ENCODE peak calls at places on chromosomes 6 and 20, in five cellular contexts. O, I, F, W and V are unnamed samples.

GRCh38 chr6:44123544-44123943 is 3.7 kb downstream of the MRPL14 start:
- DNase-seq in O (no peak), I (no peak), F (no peak), W (no peak), V (no peak)

GRCh38 chr6:107083047-107083768 is 32.1 kb downstream of the BEND3 start:
- DNase-seq in O (no peak), I (no peak), F (no peak), W (no peak), V (no peak)

GRCh38 chr6:42507195-42507594 is 55.5 kb upstream of the TRERF1 start:
- DNase-seq in O (no peak), I (no peak), F (no peak), W (no peak), V (no peak)

GRCh38 chr20:41406307-41406706 is 39.7 kb upstream of the EMILIN3 start:
- DNase-seq in O (no peak), I (no peak), F (no peak), W (no peak), V (no peak)

GRCh38 chr6:146887447-146888077 is 288.8 kb downstream of the ADGB start:
- DNase-seq in O (no peak), I (no peak), F (peak), W (no peak), V (no peak)

GRCh38 chr6:52454556-52454955 is 34.4 kb downstream of the EFHC1 start:
- DNase-seq in O (no peak), I (no peak), F (no peak), W (peak), V (peak)

GRCh38 chr6:34370371-34370770 is 22.1 kb downstream of the NUDT3 start:
- DNase-seq in O (no peak), I (no peak), F (no peak), W (no peak), V (no peak)

GRCh38 chr20:51966296-51966971 is 164.1 kb upstream of the SALL4 start:
- DNase-seq in O (peak), I (no peak), F (peak), W (no peak), V (peak)

GRCh38 chr6:170221753-170222400 is 69.0 kb downstream of the DLL1 start:
- DNase-seq in O (no peak), I (no peak), F (no peak), W (no peak), V (no peak)

GRCh38 chr6:170221052-170221752 is 69.7 kb downstream of the DLL1 start:
- DNase-seq in O (no peak), I (no peak), F (no peak), W (no peak), V (no peak)

GRCh38 chr6:170223718-170224693 is 66.9 kb downstream of the DLL1 start:
- DNase-seq in O (no peak), I (no peak), F (no peak), W (no peak), V (no peak)

GRCh38 chr6:170224694-170225660 is 65.9 kb downstream of the DLL1 start:
- DNase-seq in O (peak), I (no peak), F (no peak), W (no peak), V (no peak)

GRCh38 chr6:170222498-170223471 is 68.1 kb downstream of the DLL1 start:
- DNase-seq in O (no peak), I (no peak), F (no peak), W (no peak), V (no peak)
- H3K4me3 ChIP-seq in O (no peak), I (no peak), F (no peak), W (peak), V (no peak)

GRCh38 chr6:16338577-16339262 is 100.3 kb downstream of the GMPR start:
- DNase-seq in O (peak), I (peak), F (peak), W (peak), V (peak)
- TF ChIP-seq CTCF in O (peak), I (peak), F (peak), W (peak), V (peak)

GRCh38 chr6:3233321-3233720 is 5.9 kb upstream of the TUBB2B start:
- DNase-seq in O (no peak), I (no peak), F (no peak), W (no peak), V (no peak)
- H3K4me3 ChIP-seq in O (no peak), I (no peak), F (no peak), W (no peak), V (no peak)

GRCh38 chr6:89951574-89952360 is 57.5 kb downstream of the GJA10 start:
- DNase-seq in O (peak), I (no peak), F (no peak), W (no peak), V (no peak)
- TF ChIP-seq CTCF in O (no peak), I (no peak), F (no peak), W (no peak), V (no peak)